ENCODE peak calls at places on chromosomes 12 and 14, in five cellular contexts. V is aorta, T is uterus, M is mammary epithelial cell, Y is fibroblast of lung. X is an unnamed sample. For H3K4me1, the result is how much of the 10 kb centered on the place peaks cover.

GRCh38 chr14:58430156-58430555 is 2.6 kb downstream of the KIAA0586 start:
- DNase-seq in M (peak), T (no peak), V (no peak), Y (peak), X (no peak)

GRCh38 chr12:52956987-52957386 is 8.1 kb downstream of the KRT18 start:
- DNase-seq in Y (peak), T (no peak), M (no peak), V (no peak), X (no peak)

GRCh38 chr14:76918751-76919421 is 92.7 kb downstream of the LRRC74A start:
- DNase-seq in Y (peak), M (peak), T (peak), V (peak), X (no peak)

GRCh38 chr12:51521554-51522276 is 69.3 kb upstream of the SCN8A start:
- DNase-seq in T (no peak), M (no peak), Y (peak), V (no peak), X (no peak)

GRCh38 chr14:101604228-101604934 is 43.1 kb downstream of the DIO3 start:
- DNase-seq in T (no peak), V (no peak), M (no peak), Y (no peak), X (no peak)

GRCh38 chr12:100101000-100101399 is 41.7 kb downstream of the BLTP3B start:
- DNase-seq in Y (no peak), M (no peak), V (no peak), T (no peak), X (no peak)

GRCh38 chr12:30989754-30990153 is 63.2 kb downstream of the TSPAN11 start:
- DNase-seq in T (no peak), Y (peak), M (no peak), V (no peak), X (no peak)

GRCh38 chr14:33700052-33700451 is 250.8 kb downstream of the EGLN3 start:
- DNase-seq in V (no peak), Y (no peak), M (no peak), T (no peak), X (no peak)

GRCh38 chr12:88057994-88058718 is 29.0 kb upstream of the C12orf50 start:
- DNase-seq in M (no peak), Y (no peak), V (no peak), T (no peak), X (no peak)

GRCh38 chr14:104936361-104937155 is 11.9 kb downstream of the PLD4 start:
- DNase-seq in V (peak), M (no peak), T (peak), Y (no peak), X (no peak)

GRCh38 chr14:68295316-68295816 is 475.8 kb downstream of the RAD51B start:
- DNase-seq in V (no peak), Y (no peak), T (peak), M (no peak), X (no peak)

GRCh38 chr12:57118711-57119271 is 7.6 kb upstream of the STAT6 start:
- DNase-seq in Y (no peak), T (no peak), V (no peak), M (peak), X (no peak)

GRCh38 chr12:28905220-28905940 is 243.7 kb upstream of the FAR2 start:
- DNase-seq in Y (no peak), V (no peak), T (no peak), M (peak), X (no peak)

GRCh38 chr12:2834581-2835491 is at the start of gene NRIP2:
- DNase-seq in M (no peak), V (peak), T (peak), Y (peak), X (no peak)

GRCh38 chr14:20376071-20376588 is 32.7 kb downstream of the PARP2 start:
- DNase-seq in Y (no peak), T (no peak), M (no peak), V (no peak), X (no peak)

GRCh38 chr12:6380141-6381121 is 3.5 kb upstream of the LTBR start:
- DNase-seq in V (peak), M (peak), T (no peak), Y (peak), X (no peak)
- H3K4me1 ChIP-seq in V (under half), M (half or more), T (under half), Y (under half), X (under half)

GRCh38 chr14:53547593-53547992 is 394.5 kb upstream of the DDHD1 start:
- DNase-seq in M (no peak), Y (no peak), V (no peak), T (no peak), X (no peak)

GRCh38 chr14:53545217-53545616 is 392.1 kb upstream of the DDHD1 start:
- DNase-seq in T (no peak), V (no peak), Y (no peak), M (no peak), X (no peak)

GRCh38 chr14:53539489-53540126 is 386.5 kb upstream of the DDHD1 start:
- DNase-seq in V (peak), M (peak), Y (peak), T (peak), X (peak)

GRCh38 chr14:53538316-53538851 is 385.3 kb upstream of the DDHD1 start:
- DNase-seq in V (no peak), Y (no peak), M (no peak), T (no peak), X (no peak)

GRCh38 chr14:53542692-53543091 is 389.6 kb upstream of the DDHD1 start:
- DNase-seq in M (peak), V (no peak), T (no peak), Y (peak), X (no peak)
- H3K27ac ChIP-seq in M (no peak), V (no peak), T (no peak), Y (no peak), X (no peak)

GRCh38 chr14:73739899-73740685 is 25.9 kb upstream of the PNMA1 start:
- DNase-seq in Y (no peak), M (no peak), V (no peak), T (no peak), X (no peak)

GRCh38 chr14:73741386-73741875 is 27.2 kb upstream of the PNMA1 start:
- DNase-seq in Y (peak), V (peak), M (peak), T (peak), X (peak)

GRCh38 chr14:73740921-73741326 is 26.7 kb upstream of the PNMA1 start:
- DNase-seq in V (peak), M (peak), Y (no peak), T (peak), X (no peak)

GRCh38 chr14:73738518-73739173 is 24.5 kb upstream of the PNMA1 start:
- DNase-seq in Y (no peak), V (no peak), M (no peak), T (no peak), X (peak)

DNA sequence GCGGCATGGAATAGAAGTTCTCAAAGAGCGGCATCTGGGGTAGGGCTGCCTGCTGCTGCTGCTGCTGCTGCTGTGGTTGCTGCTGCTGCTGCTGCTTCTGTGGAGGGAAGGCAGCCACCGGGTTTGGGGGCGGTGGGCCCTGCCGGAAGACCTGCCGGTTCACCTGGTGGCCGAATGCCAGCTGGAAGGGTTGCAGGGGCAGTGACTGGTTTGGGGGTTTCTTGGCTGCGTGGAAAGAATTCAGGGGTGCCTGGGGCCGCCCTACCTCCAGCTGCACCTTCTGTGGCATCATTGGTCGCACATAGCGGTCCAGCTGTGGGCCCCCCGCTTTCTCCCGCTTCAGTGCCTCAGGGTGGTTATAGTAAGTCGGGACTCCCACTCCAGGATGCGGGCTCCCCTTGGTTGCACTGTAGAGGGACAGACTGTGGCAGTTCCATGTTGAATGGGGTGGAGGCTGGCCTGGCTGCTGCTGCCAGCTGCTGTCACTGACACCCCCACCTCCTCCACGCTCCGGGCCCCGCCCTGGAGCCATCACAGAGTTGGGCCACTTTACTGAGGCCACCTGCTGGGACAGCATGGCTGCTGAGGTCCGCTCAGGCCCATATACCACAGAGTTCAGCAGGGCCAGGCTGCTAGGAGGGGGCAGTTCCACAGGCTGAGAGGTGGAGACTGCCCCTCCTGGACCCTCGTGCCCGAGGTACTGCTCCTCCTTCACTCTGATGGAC is 25.2 kb upstream of the PNMA1 start:
- DNase-seq in T (no peak), Y (no peak), M (no peak), V (no peak), X (no peak)
- H3K4me1 ChIP-seq in T (half or more), Y (under half), M (half or more), V (under half), X (half or more)

GRCh38 chr12:26339976-26340375 is 144.6 kb downstream of the SSPN start:
- DNase-seq in T (no peak), V (no peak), Y (no peak), M (no peak), X (no peak)

GRCh38 chr12:26340649-26341048 is 145.3 kb downstream of the SSPN start:
- DNase-seq in V (peak), M (no peak), T (no peak), Y (no peak), X (no peak)

GRCh38 chr12:26345471-26346003 is 150.2 kb downstream of the SSPN start:
- DNase-seq in M (no peak), T (no peak), V (no peak), Y (peak), X (no peak)

GRCh38 chr12:26338574-26339572 is 143.5 kb downstream of the SSPN start:
- DNase-seq in M (peak), T (no peak), Y (peak), V (no peak), X (no peak)

DNA sequence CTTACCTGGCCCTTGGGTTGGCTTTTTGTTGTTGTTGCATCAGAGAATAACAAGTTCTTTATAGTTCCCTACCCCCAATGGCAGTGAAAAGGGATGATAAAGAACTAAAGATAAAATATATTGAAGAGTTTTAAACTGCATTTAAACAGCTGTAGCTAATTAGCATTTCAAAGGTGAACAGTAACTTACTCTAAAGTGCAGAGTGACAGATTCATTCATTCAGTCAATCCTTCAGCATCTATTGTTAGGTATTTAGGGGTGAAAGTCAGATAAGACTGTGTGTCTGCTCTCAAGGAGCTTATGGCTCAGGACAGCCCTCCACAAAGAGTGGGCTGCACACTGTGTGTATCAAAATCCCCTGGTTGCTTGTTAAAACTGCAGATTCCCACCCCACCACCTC is 146.1 kb downstream of the SSPN start:
- DNase-seq in V (no peak), Y (no peak), M (no peak), T (no peak), X (no peak)
- H3K27ac ChIP-seq in V (no peak), Y (no peak), M (no peak), T (no peak), X (no peak)

GRCh38 chr14:36647417-36647826 is 14.2 kb upstream of the PAX9 start:
- DNase-seq in M (no peak), V (no peak), T (no peak), Y (no peak), X (no peak)
- H3K4me1 ChIP-seq in M (under half), V (under half), T (under half), Y (under half), X (under half)

DNA sequence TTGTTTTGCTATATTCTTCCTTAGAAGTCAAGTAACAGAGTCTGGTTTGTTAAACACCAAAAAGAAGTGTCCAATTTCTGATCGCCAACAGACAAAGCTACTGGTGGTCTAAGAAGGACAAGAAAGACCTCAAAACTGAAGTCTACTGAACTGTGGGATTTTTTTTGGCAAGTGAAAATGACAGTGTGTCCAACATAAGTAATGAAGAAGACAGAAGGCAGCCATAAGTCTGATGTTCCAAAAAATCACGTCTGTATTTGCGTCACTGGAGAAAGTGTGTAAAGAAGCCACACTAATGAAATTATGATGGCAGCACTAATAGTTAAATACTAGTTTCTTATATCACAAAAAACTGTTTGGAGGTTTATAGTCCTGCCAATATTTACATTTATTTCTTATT is 32.6 kb downstream of the WASHC3 start:
- DNase-seq in M (no peak), V (no peak), Y (peak), T (no peak), X (no peak)
- H3K27ac ChIP-seq in M (no peak), V (no peak), Y (no peak), T (peak), X (no peak)

GRCh38 chr12:117052386-117053049 is 46.7 kb downstream of the TESC start:
- DNase-seq in M (no peak), V (no peak), Y (no peak), T (no peak), X (no peak)

GRCh38 chr12:117054279-117054678 is 44.9 kb downstream of the TESC start:
- DNase-seq in T (no peak), V (no peak), M (no peak), Y (no peak), X (no peak)

GRCh38 chr12:117053597-117054201 is 45.5 kb downstream of the TESC start:
- DNase-seq in V (no peak), Y (no peak), T (no peak), M (no peak), X (no peak)

GRCh38 chr12:117051380-117051779 is 47.8 kb downstream of the TESC start:
- DNase-seq in Y (no peak), V (no peak), T (no peak), M (no peak), X (no peak)

GRCh38 chr12:117053050-117053400 is 46.2 kb downstream of the TESC start:
- DNase-seq in M (no peak), Y (no peak), T (no peak), V (no peak), X (no peak)
- H3K4me1 ChIP-seq in M (under half), Y (under half), T (under half), V (under half), X (under half)

DNA sequence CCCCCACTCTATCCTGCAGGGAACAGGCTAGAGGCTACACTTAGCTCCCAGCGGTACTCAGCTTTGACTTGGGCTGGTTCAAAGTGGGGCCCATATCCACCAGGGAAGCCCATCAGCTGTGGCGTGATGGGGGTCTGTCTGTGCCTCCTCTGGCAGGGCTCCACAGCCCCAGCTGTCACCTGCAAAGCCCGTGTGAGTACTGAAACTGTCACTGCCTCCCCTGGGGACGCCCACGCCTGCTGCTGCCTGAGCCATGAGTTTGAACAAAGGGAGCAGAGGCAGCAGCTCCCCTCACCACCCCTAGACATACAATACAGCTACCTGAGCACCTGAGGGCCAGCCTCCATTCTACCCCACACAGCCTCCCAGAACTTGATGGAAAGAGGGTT is 5.0 kb downstream of the REM2 start:
- DNase-seq in Y (no peak), T (no peak), M (no peak), V (no peak), X (peak)
- H3K27ac ChIP-seq in Y (no peak), T (peak), M (no peak), V (no peak), X (peak)